ENCODE peak calls at places on chromosome 10, in six cellular contexts. V, D, U, N, P and I are unnamed samples.

GRCh38 chr10:3825244-3825643 is 40.2 kb upstream of the KLF6 start:
- DNase-seq in V (no peak), D (peak; percentile 74), U (no peak), N (no peak), P (no peak), I (no peak)

GRCh38 chr10:22693371-22693784 is 21.0 kb downstream of the PIP4K2A start:
- DNase-seq in V (no peak), D (peak; percentile 84), U (no peak), N (no peak), P (no peak), I (no peak)

GRCh38 chr10:78255796-78256638 is 222.4 kb downstream of the RPS24 start:
- DNase-seq in V (peak; percentile 30), D (peak; percentile 99), U (peak; percentile 84), N (peak; percentile 32), P (no peak), I (peak; percentile 86)

GRCh38 chr10:29081971-29082699 is 206.7 kb upstream of the LYZL1 start:
- DNase-seq in V (no peak), D (no peak), U (no peak), N (no peak), P (no peak), I (peak; percentile 66)

GRCh38 chr10:84370268-84370667 is 41.9 kb downstream of the CCSER2 start:
- DNase-seq in V (no peak), D (no peak), U (no peak), N (no peak), P (no peak), I (no peak)

GRCh38 chr10:6924166-6924565 is 344.1 kb upstream of the PRKCQ start:
- DNase-seq in V (no peak), D (peak; percentile 18), U (no peak), N (no peak), P (no peak), I (no peak)

GRCh38 chr10:98363188-98363587 is 51.8 kb downstream of the PYROXD2 start:
- DNase-seq in V (peak; percentile 36), D (no peak), U (no peak), N (no peak), P (no peak), I (peak; percentile 63)

GRCh38 chr10:133375357-133376115 is 2.4 kb upstream of the ECHS1 start:
- DNase-seq in V (no peak), D (no peak), U (no peak), N (no peak), P (no peak), I (no peak)

GRCh38 chr10:77419056-77419455 is 218.6 kb downstream of the KCNMA1 start:
- DNase-seq in V (no peak), D (no peak), U (no peak), N (no peak), P (no peak), I (no peak)

GRCh38 chr10:43201545-43202131 is 63.4 kb downstream of the CSGALNACT2 start:
- DNase-seq in V (peak; percentile 23), D (no peak), U (peak; percentile 53), N (peak; percentile 3), P (no peak), I (no peak)

GRCh38 chr10:130924138-130924819 is 387.2 kb downstream of the TCERG1L start:
- DNase-seq in V (no peak), D (no peak), U (no peak), N (no peak), P (no peak), I (peak; percentile 34)

GRCh38 chr10:3729397-3729796 is 55.6 kb downstream of the KLF6 start:
- DNase-seq in V (no peak), D (peak; percentile 20), U (no peak), N (no peak), P (no peak), I (no peak)

GRCh38 chr10:112389147-112389822 is 15.4 kb downstream of the ACSL5 start:
- DNase-seq in V (peak; percentile 41), D (peak; percentile 77), U (no peak), N (no peak), P (no peak), I (peak; percentile 18)

GRCh38 chr10:12629767-12630165 is 280.4 kb downstream of the CAMK1D start:
- DNase-seq in V (no peak), D (no peak), U (no peak), N (no peak), P (no peak), I (no peak)

GRCh38 chr10:78931333-78932083 is 137.3 kb upstream of the ZMIZ1 start:
- DNase-seq in V (peak; percentile 35), D (peak; percentile 88), U (peak; percentile 86), N (peak; percentile 81), P (no peak), I (no peak)

GRCh38 chr10:126179637-126180036 is 208.6 kb downstream of the ADAM12 start:
- DNase-seq in V (no peak), D (no peak), U (no peak), N (no peak), P (no peak), I (no peak)

GRCh38 chr10:16756561-16757221 is 60.5 kb downstream of the RSU1 start:
- DNase-seq in V (no peak), D (peak; percentile 75), U (no peak), N (no peak), P (no peak), I (no peak)

GRCh38 chr10:84291389-84291788 is 37.0 kb upstream of the CCSER2 start:
- DNase-seq in V (no peak), D (peak; percentile 78), U (no peak), N (no peak), P (no peak), I (no peak)

GRCh38 chr10:99506416-99506815 is 26.3 kb upstream of the NKX2-3 start:
- DNase-seq in V (no peak), D (no peak), U (no peak), N (no peak), P (no peak), I (no peak)

GRCh38 chr10:130807096-130807495 is 504.4 kb downstream of the TCERG1L start:
- DNase-seq in V (no peak), D (no peak), U (no peak), N (no peak), P (no peak), I (no peak)

GRCh38 chr10:113557389-113558321 is 4.8 kb downstream of the HABP2 start:
- DNase-seq in V (no peak), D (no peak), U (no peak), N (no peak), P (no peak), I (no peak)

GRCh38 chr10:131126321-131127121 is 185.0 kb downstream of the TCERG1L start:
- DNase-seq in V (no peak), D (no peak), U (no peak), N (no peak), P (no peak), I (peak; percentile 86)

GRCh38 chr10:123795846-123796590 is 95.6 kb downstream of the CPXM2 start:
- DNase-seq in V (no peak), D (no peak), U (no peak), N (no peak), P (no peak), I (no peak)

GRCh38 chr10:17290226-17290625 is 62.2 kb downstream of the VIM start:
- DNase-seq in V (no peak), D (peak; percentile 8), U (no peak), N (no peak), P (no peak), I (no peak)

GRCh38 chr10:105535478-105535877 is 894.4 kb downstream of the SORCS3 start:
- DNase-seq in V (no peak), D (no peak), U (no peak), N (no peak), P (no peak), I (no peak)
- TF ChIP-seq CTCF in V (no peak), D (no peak), U (no peak), N (no peak), P (no peak), I (no peak)

GRCh38 chr10:95273393-95274312 is 17.1 kb downstream of the PDLIM1 start:
- DNase-seq in V (no peak), D (peak; percentile 94), U (peak; percentile 89), N (peak; percentile 52), P (no peak), I (no peak)
- TF ChIP-seq POLR2A in V (no peak), D (no peak), U (no peak), N (no peak), P (no peak), I (no peak)

GRCh38 chr10:100873081-100873824 is 39.5 kb upstream of the SLF2 start:
- DNase-seq in V (no peak), D (no peak), U (no peak), N (no peak), P (no peak), I (no peak)
- H3K4me1 ChIP-seq in V (no peaks in the 10 kb centered on the region), D (peaks cover 12% of the 10 kb centered on the region), U (no peaks in the 10 kb centered on the region), N (peaks cover 1% of the 10 kb centered on the region), P (no peaks in the 10 kb centered on the region), I (no peaks in the 10 kb centered on the region)

GRCh38 chr10:111277685-111278084 is 200.9 kb downstream of the ADRA2A start:
- DNase-seq in V (no peak), D (no peak), U (no peak), N (no peak), P (no peak), I (no peak)

DNA sequence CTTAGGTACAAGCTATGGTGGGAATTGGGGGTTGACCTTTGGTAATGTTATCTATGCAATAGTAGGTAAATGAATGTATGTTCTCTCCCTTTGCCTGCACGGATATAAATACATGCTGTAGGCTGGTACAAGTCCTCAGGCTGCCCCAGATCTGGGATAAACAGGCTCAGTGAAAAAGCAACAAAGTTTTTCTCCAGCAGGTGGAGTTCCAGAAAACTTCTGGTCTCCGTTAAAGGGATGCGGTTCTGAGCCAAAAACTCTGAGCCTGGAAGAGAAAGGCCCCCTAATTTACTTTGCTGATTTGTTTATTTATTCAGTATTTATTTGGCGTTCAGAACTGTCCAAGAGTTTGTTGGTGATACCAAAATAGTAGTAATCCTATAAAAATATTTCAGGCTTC is 204.7 kb downstream of the ADRA2A start:
- DNase-seq in V (no peak), D (no peak), U (no peak), N (peak; percentile 13), P (no peak), I (peak; percentile 7)
- TF ChIP-seq CTCF in V (no peak), D (no peak), U (peak; percentile 18), N (peak; percentile 18), P (no peak), I (no peak)